ENCODE peak calls at places on chromosomes 13 and 19, in six cellular contexts. One of them, this sample, is unnamed.

GRCh38 chr19:51572908-51573307 is 1.8 kb downstream of the ZNF175 start:
- DNase-seq in left lung: no peak
- DNase-seq in activated naive CD4-positive, alpha-beta T cell treated with anti-CD3 and anti-CD28 coated beads, Interleukin-2, amount 50 U/mL, for 72 hours: no peak
- DNase-seq in activated T-cell treated with anti-CD3 and anti-CD28 coated beads, Interleukin-2, amount 50 U/mL, for 72 hours: no peak
- DNase-seq in small intestine: no peak
- DNase-seq in H54: peak
- DNase-seq in this sample: no peak

GRCh38 chr13:62119739-62120700 is 704.4 kb upstream of the PCDH20 start:
- DNase-seq in left lung: no peak
- DNase-seq in activated naive CD4-positive, alpha-beta T cell treated with anti-CD3 and anti-CD28 coated beads, Interleukin-2, amount 50 U/mL, for 72 hours: no peak
- DNase-seq in activated T-cell treated with anti-CD3 and anti-CD28 coated beads, Interleukin-2, amount 50 U/mL, for 72 hours: no peak
- DNase-seq in small intestine: no peak
- DNase-seq in H54: peak
- DNase-seq in this sample: no peak

GRCh38 chr13:110904748-110905147 is 10.1 kb downstream of the ANKRD10 start:
- DNase-seq in left lung: no peak
- DNase-seq in activated naive CD4-positive, alpha-beta T cell treated with anti-CD3 and anti-CD28 coated beads, Interleukin-2, amount 50 U/mL, for 72 hours: no peak
- DNase-seq in activated T-cell treated with anti-CD3 and anti-CD28 coated beads, Interleukin-2, amount 50 U/mL, for 72 hours: no peak
- DNase-seq in small intestine: no peak
- DNase-seq in H54: no peak
- DNase-seq in this sample: no peak

GRCh38 chr13:51502206-51502651 is 49.4 kb upstream of the INTS6 start:
- DNase-seq in left lung: no peak
- DNase-seq in activated naive CD4-positive, alpha-beta T cell treated with anti-CD3 and anti-CD28 coated beads, Interleukin-2, amount 50 U/mL, for 72 hours: no peak
- DNase-seq in activated T-cell treated with anti-CD3 and anti-CD28 coated beads, Interleukin-2, amount 50 U/mL, for 72 hours: peak
- DNase-seq in small intestine: no peak
- DNase-seq in H54: no peak
- DNase-seq in this sample: no peak

GRCh38 chr13:114015608-114016295 is 41.9 kb upstream of the C13orf46 start:
- DNase-seq in left lung: peak
- DNase-seq in activated naive CD4-positive, alpha-beta T cell treated with anti-CD3 and anti-CD28 coated beads, Interleukin-2, amount 50 U/mL, for 72 hours: no peak
- DNase-seq in activated T-cell treated with anti-CD3 and anti-CD28 coated beads, Interleukin-2, amount 50 U/mL, for 72 hours: peak
- DNase-seq in small intestine: peak
- DNase-seq in H54: no peak
- DNase-seq in this sample: no peak

GRCh38 chr13:28532226-28533048 is 37.5 kb upstream of the FLT1 start:
- DNase-seq in left lung: peak
- DNase-seq in activated naive CD4-positive, alpha-beta T cell treated with anti-CD3 and anti-CD28 coated beads, Interleukin-2, amount 50 U/mL, for 72 hours: no peak
- DNase-seq in activated T-cell treated with anti-CD3 and anti-CD28 coated beads, Interleukin-2, amount 50 U/mL, for 72 hours: peak
- DNase-seq in small intestine: peak
- DNase-seq in H54: no peak
- DNase-seq in this sample: no peak

GRCh38 chr13:26219726-26220125 is 2.4 kb downstream of the RNF6 start:
- DNase-seq in left lung: no peak
- DNase-seq in activated naive CD4-positive, alpha-beta T cell treated with anti-CD3 and anti-CD28 coated beads, Interleukin-2, amount 50 U/mL, for 72 hours: no peak
- DNase-seq in activated T-cell treated with anti-CD3 and anti-CD28 coated beads, Interleukin-2, amount 50 U/mL, for 72 hours: no peak
- DNase-seq in small intestine: no peak
- DNase-seq in H54: no peak
- DNase-seq in this sample: no peak

GRCh38 chr13:66657165-66657895 is 572.8 kb downstream of the PCDH9 start:
- DNase-seq in left lung: peak
- DNase-seq in activated naive CD4-positive, alpha-beta T cell treated with anti-CD3 and anti-CD28 coated beads, Interleukin-2, amount 50 U/mL, for 72 hours: no peak
- DNase-seq in activated T-cell treated with anti-CD3 and anti-CD28 coated beads, Interleukin-2, amount 50 U/mL, for 72 hours: no peak
- DNase-seq in small intestine: peak
- DNase-seq in H54: no peak
- DNase-seq in this sample: peak

GRCh38 chr19:43534811-43535761 is 2.1 kb downstream of the ZNF575 start:
- DNase-seq in left lung: peak
- DNase-seq in activated naive CD4-positive, alpha-beta T cell treated with anti-CD3 and anti-CD28 coated beads, Interleukin-2, amount 50 U/mL, for 72 hours: no peak
- DNase-seq in activated T-cell treated with anti-CD3 and anti-CD28 coated beads, Interleukin-2, amount 50 U/mL, for 72 hours: peak
- DNase-seq in small intestine: peak
- DNase-seq in H54: no peak
- DNase-seq in this sample: no peak

GRCh38 chr19:54653181-54653809 is 9.5 kb upstream of the LILRB4 start:
- DNase-seq in left lung: no peak
- DNase-seq in activated naive CD4-positive, alpha-beta T cell treated with anti-CD3 and anti-CD28 coated beads, Interleukin-2, amount 50 U/mL, for 72 hours: no peak
- DNase-seq in activated T-cell treated with anti-CD3 and anti-CD28 coated beads, Interleukin-2, amount 50 U/mL, for 72 hours: no peak
- DNase-seq in small intestine: peak
- DNase-seq in H54: peak
- DNase-seq in this sample: no peak

GRCh38 chr19:16527971-16528521 is 14.2 kb downstream of the CHERP start:
- DNase-seq in left lung: no peak
- DNase-seq in activated naive CD4-positive, alpha-beta T cell treated with anti-CD3 and anti-CD28 coated beads, Interleukin-2, amount 50 U/mL, for 72 hours: no peak
- DNase-seq in activated T-cell treated with anti-CD3 and anti-CD28 coated beads, Interleukin-2, amount 50 U/mL, for 72 hours: peak
- DNase-seq in small intestine: no peak
- DNase-seq in H54: no peak
- DNase-seq in this sample: no peak

GRCh38 chr19:48418317-48419064 is 25.0 kb downstream of the GRIN2D start:
- DNase-seq in left lung: peak
- DNase-seq in activated naive CD4-positive, alpha-beta T cell treated with anti-CD3 and anti-CD28 coated beads, Interleukin-2, amount 50 U/mL, for 72 hours: peak
- DNase-seq in activated T-cell treated with anti-CD3 and anti-CD28 coated beads, Interleukin-2, amount 50 U/mL, for 72 hours: peak
- DNase-seq in small intestine: no peak
- DNase-seq in H54: no peak
- DNase-seq in this sample: no peak

GRCh38 chr13:43261018-43261417 is 237.6 kb downstream of the DNAJC15 start:
- DNase-seq in left lung: no peak
- DNase-seq in activated naive CD4-positive, alpha-beta T cell treated with anti-CD3 and anti-CD28 coated beads, Interleukin-2, amount 50 U/mL, for 72 hours: no peak
- DNase-seq in activated T-cell treated with anti-CD3 and anti-CD28 coated beads, Interleukin-2, amount 50 U/mL, for 72 hours: no peak
- DNase-seq in small intestine: no peak
- DNase-seq in H54: no peak
- DNase-seq in this sample: no peak

GRCh38 chr19:737591-738093 is 13.3 kb upstream of the MISP start:
- DNase-seq in left lung: peak
- DNase-seq in activated naive CD4-positive, alpha-beta T cell treated with anti-CD3 and anti-CD28 coated beads, Interleukin-2, amount 50 U/mL, for 72 hours: no peak
- DNase-seq in activated T-cell treated with anti-CD3 and anti-CD28 coated beads, Interleukin-2, amount 50 U/mL, for 72 hours: peak
- DNase-seq in small intestine: peak
- DNase-seq in H54: peak
- DNase-seq in this sample: no peak

GRCh38 chr13:24985102-24985501 is 110.8 kb upstream of the PABPC3 start:
- DNase-seq in left lung: no peak
- DNase-seq in activated naive CD4-positive, alpha-beta T cell treated with anti-CD3 and anti-CD28 coated beads, Interleukin-2, amount 50 U/mL, for 72 hours: no peak
- DNase-seq in activated T-cell treated with anti-CD3 and anti-CD28 coated beads, Interleukin-2, amount 50 U/mL, for 72 hours: no peak
- DNase-seq in small intestine: no peak
- DNase-seq in H54: no peak
- DNase-seq in this sample: no peak

GRCh38 chr13:27375686-27376326 is 48.6 kb upstream of the GTF3A start:
- DNase-seq in left lung: no peak
- DNase-seq in activated naive CD4-positive, alpha-beta T cell treated with anti-CD3 and anti-CD28 coated beads, Interleukin-2, amount 50 U/mL, for 72 hours: no peak
- DNase-seq in activated T-cell treated with anti-CD3 and anti-CD28 coated beads, Interleukin-2, amount 50 U/mL, for 72 hours: peak
- DNase-seq in small intestine: peak
- DNase-seq in H54: peak
- DNase-seq in this sample: no peak

GRCh38 chr13:113585828-113586355 is 1.3 kb downstream of the TFDP1 start:
- DNase-seq in left lung: peak
- DNase-seq in activated naive CD4-positive, alpha-beta T cell treated with anti-CD3 and anti-CD28 coated beads, Interleukin-2, amount 50 U/mL, for 72 hours: peak
- DNase-seq in activated T-cell treated with anti-CD3 and anti-CD28 coated beads, Interleukin-2, amount 50 U/mL, for 72 hours: no peak
- DNase-seq in small intestine: no peak
- DNase-seq in H54: no peak
- DNase-seq in this sample: no peak

GRCh38 chr19:50324331-50324730 is 4.8 kb downstream of the KCNC3 start:
- DNase-seq in left lung: no peak
- DNase-seq in activated naive CD4-positive, alpha-beta T cell treated with anti-CD3 and anti-CD28 coated beads, Interleukin-2, amount 50 U/mL, for 72 hours: no peak
- DNase-seq in activated T-cell treated with anti-CD3 and anti-CD28 coated beads, Interleukin-2, amount 50 U/mL, for 72 hours: no peak
- DNase-seq in small intestine: no peak
- DNase-seq in H54: no peak
- DNase-seq in this sample: no peak

GRCh38 chr13:42275506-42275905 is 3.6 kb downstream of the AKAP11 start:
- DNase-seq in left lung: no peak
- DNase-seq in activated naive CD4-positive, alpha-beta T cell treated with anti-CD3 and anti-CD28 coated beads, Interleukin-2, amount 50 U/mL, for 72 hours: no peak
- DNase-seq in activated T-cell treated with anti-CD3 and anti-CD28 coated beads, Interleukin-2, amount 50 U/mL, for 72 hours: peak
- DNase-seq in small intestine: no peak
- DNase-seq in H54: no peak
- DNase-seq in this sample: no peak

GRCh38 chr13:83150616-83151307 is 731.5 kb downstream of the SLITRK1 start:
- DNase-seq in left lung: no peak
- DNase-seq in activated naive CD4-positive, alpha-beta T cell treated with anti-CD3 and anti-CD28 coated beads, Interleukin-2, amount 50 U/mL, for 72 hours: no peak
- DNase-seq in activated T-cell treated with anti-CD3 and anti-CD28 coated beads, Interleukin-2, amount 50 U/mL, for 72 hours: no peak
- DNase-seq in small intestine: no peak
- DNase-seq in H54: no peak
- DNase-seq in this sample: no peak

GRCh38 chr13:71477735-71478134 is 389.3 kb downstream of the DACH1 start:
- DNase-seq in left lung: no peak
- DNase-seq in activated naive CD4-positive, alpha-beta T cell treated with anti-CD3 and anti-CD28 coated beads, Interleukin-2, amount 50 U/mL, for 72 hours: no peak
- DNase-seq in activated T-cell treated with anti-CD3 and anti-CD28 coated beads, Interleukin-2, amount 50 U/mL, for 72 hours: no peak
- DNase-seq in small intestine: no peak
- DNase-seq in H54: no peak
- DNase-seq in this sample: no peak

GRCh38 chr13:48214519-48215121 is 18.4 kb upstream of the ITM2B start:
- DNase-seq in left lung: no peak
- DNase-seq in activated naive CD4-positive, alpha-beta T cell treated with anti-CD3 and anti-CD28 coated beads, Interleukin-2, amount 50 U/mL, for 72 hours: no peak
- DNase-seq in activated T-cell treated with anti-CD3 and anti-CD28 coated beads, Interleukin-2, amount 50 U/mL, for 72 hours: peak
- DNase-seq in small intestine: no peak
- DNase-seq in H54: no peak
- DNase-seq in this sample: no peak

GRCh38 chr19:31214086-31214485 is 135.2 kb downstream of the TSHZ3 start:
- DNase-seq in left lung: peak
- DNase-seq in activated naive CD4-positive, alpha-beta T cell treated with anti-CD3 and anti-CD28 coated beads, Interleukin-2, amount 50 U/mL, for 72 hours: peak
- DNase-seq in activated T-cell treated with anti-CD3 and anti-CD28 coated beads, Interleukin-2, amount 50 U/mL, for 72 hours: peak
- DNase-seq in small intestine: peak
- DNase-seq in H54: peak
- DNase-seq in this sample: no peak

GRCh38 chr19:49892716-49893115 is 4.0 kb downstream of the IL4I1 start:
- DNase-seq in left lung: no peak
- DNase-seq in activated naive CD4-positive, alpha-beta T cell treated with anti-CD3 and anti-CD28 coated beads, Interleukin-2, amount 50 U/mL, for 72 hours: no peak
- DNase-seq in activated T-cell treated with anti-CD3 and anti-CD28 coated beads, Interleukin-2, amount 50 U/mL, for 72 hours: no peak
- DNase-seq in small intestine: no peak
- DNase-seq in H54: no peak
- DNase-seq in this sample: no peak

GRCh38 chr19:46841458-46842083 is 9.1 kb downstream of the AP2S1 start:
- DNase-seq in left lung: no peak
- DNase-seq in activated naive CD4-positive, alpha-beta T cell treated with anti-CD3 and anti-CD28 coated beads, Interleukin-2, amount 50 U/mL, for 72 hours: no peak
- DNase-seq in activated T-cell treated with anti-CD3 and anti-CD28 coated beads, Interleukin-2, amount 50 U/mL, for 72 hours: no peak
- DNase-seq in small intestine: peak
- DNase-seq in H54: no peak
- DNase-seq in this sample: no peak

GRCh38 chr19:453606-454005 is 7.2 kb downstream of the SHC2 start:
- DNase-seq in left lung: no peak
- DNase-seq in activated naive CD4-positive, alpha-beta T cell treated with anti-CD3 and anti-CD28 coated beads, Interleukin-2, amount 50 U/mL, for 72 hours: no peak
- DNase-seq in activated T-cell treated with anti-CD3 and anti-CD28 coated beads, Interleukin-2, amount 50 U/mL, for 72 hours: no peak
- DNase-seq in small intestine: no peak
- DNase-seq in H54: no peak
- DNase-seq in this sample: no peak

GRCh38 chr19:1441022-1441426 is 2.8 kb downstream of the RPS15 start:
- DNase-seq in left lung: no peak
- DNase-seq in activated naive CD4-positive, alpha-beta T cell treated with anti-CD3 and anti-CD28 coated beads, Interleukin-2, amount 50 U/mL, for 72 hours: no peak
- DNase-seq in activated T-cell treated with anti-CD3 and anti-CD28 coated beads, Interleukin-2, amount 50 U/mL, for 72 hours: no peak
- DNase-seq in small intestine: no peak
- DNase-seq in H54: no peak
- DNase-seq in this sample: no peak

GRCh38 chr13:94559201-94559795 is 36.7 kb downstream of the TGDS start:
- DNase-seq in left lung: no peak
- DNase-seq in activated naive CD4-positive, alpha-beta T cell treated with anti-CD3 and anti-CD28 coated beads, Interleukin-2, amount 50 U/mL, for 72 hours: no peak
- DNase-seq in activated T-cell treated with anti-CD3 and anti-CD28 coated beads, Interleukin-2, amount 50 U/mL, for 72 hours: no peak
- DNase-seq in small intestine: no peak
- DNase-seq in H54: no peak
- DNase-seq in this sample: no peak

GRCh38 chr19:6059396-6059947 is 50.8 kb downstream of the RFX2 start:
- DNase-seq in left lung: no peak
- DNase-seq in activated naive CD4-positive, alpha-beta T cell treated with anti-CD3 and anti-CD28 coated beads, Interleukin-2, amount 50 U/mL, for 72 hours: no peak
- DNase-seq in activated T-cell treated with anti-CD3 and anti-CD28 coated beads, Interleukin-2, amount 50 U/mL, for 72 hours: no peak
- DNase-seq in small intestine: no peak
- DNase-seq in H54: no peak
- DNase-seq in this sample: no peak

GRCh38 chr13:105329359-105329758 is 1206.1 kb downstream of the EFNB2 start:
- DNase-seq in left lung: no peak
- DNase-seq in activated naive CD4-positive, alpha-beta T cell treated with anti-CD3 and anti-CD28 coated beads, Interleukin-2, amount 50 U/mL, for 72 hours: no peak
- DNase-seq in activated T-cell treated with anti-CD3 and anti-CD28 coated beads, Interleukin-2, amount 50 U/mL, for 72 hours: no peak
- DNase-seq in small intestine: no peak
- DNase-seq in H54: no peak
- DNase-seq in this sample: no peak

GRCh38 chr19:45885556-45886426 is at the start of gene IRF2BP1:
- DNase-seq in left lung: peak
- DNase-seq in activated naive CD4-positive, alpha-beta T cell treated with anti-CD3 and anti-CD28 coated beads, Interleukin-2, amount 50 U/mL, for 72 hours: peak
- DNase-seq in activated T-cell treated with anti-CD3 and anti-CD28 coated beads, Interleukin-2, amount 50 U/mL, for 72 hours: peak
- DNase-seq in small intestine: peak
- DNase-seq in H54: peak
- DNase-seq in this sample: peak

GRCh38 chr19:18310118-18310909 is 12.6 kb downstream of the LSM4 start:
- DNase-seq in left lung: no peak
- DNase-seq in activated naive CD4-positive, alpha-beta T cell treated with anti-CD3 and anti-CD28 coated beads, Interleukin-2, amount 50 U/mL, for 72 hours: no peak
- DNase-seq in activated T-cell treated with anti-CD3 and anti-CD28 coated beads, Interleukin-2, amount 50 U/mL, for 72 hours: no peak
- DNase-seq in small intestine: peak
- DNase-seq in H54: no peak
- DNase-seq in this sample: no peak

GRCh38 chr13:73767191-73767741 is 366.9 kb downstream of the KLF12 start:
- DNase-seq in left lung: no peak
- DNase-seq in activated naive CD4-positive, alpha-beta T cell treated with anti-CD3 and anti-CD28 coated beads, Interleukin-2, amount 50 U/mL, for 72 hours: no peak
- DNase-seq in activated T-cell treated with anti-CD3 and anti-CD28 coated beads, Interleukin-2, amount 50 U/mL, for 72 hours: no peak
- DNase-seq in small intestine: peak
- DNase-seq in H54: no peak
- DNase-seq in this sample: no peak

GRCh38 chr13:31653730-31654129 is 85.6 kb upstream of the RXFP2 start:
- DNase-seq in left lung: no peak
- DNase-seq in activated naive CD4-positive, alpha-beta T cell treated with anti-CD3 and anti-CD28 coated beads, Interleukin-2, amount 50 U/mL, for 72 hours: no peak
- DNase-seq in activated T-cell treated with anti-CD3 and anti-CD28 coated beads, Interleukin-2, amount 50 U/mL, for 72 hours: no peak
- DNase-seq in small intestine: no peak
- DNase-seq in H54: no peak
- DNase-seq in this sample: no peak

This sample was measured in NCI-H510A.